ENCODE peak calls at places on chromosomes 5 and 9, in six cellular contexts. One of them, this sample, is unnamed.
A peak's percentile ranks its signal among the peaks of the same experiment; 100 is the strongest.

GRCh38 chr9:112245126-112245525 is 70.0 kb upstream of the SUSD1 start:
- DNase-seq in H9: no peak
- DNase-seq in A172: no peak
- DNase-seq in T47D: peak; percentile 38
- DNase-seq in T-cell: no peak
- DNase-seq in ACHN: no peak
- DNase-seq in this sample: no peak

GRCh38 chr5:150778103-150778516 is 447 bp upstream of the SMIM3 start:
- DNase-seq in T47D: peak; percentile 44
- DNase-seq in T-cell: no peak
- DNase-seq in A172: peak; percentile 72
- DNase-seq in ACHN: no peak
- DNase-seq in H9: no peak
- DNase-seq in this sample: peak; percentile 26

GRCh38 chr5:34585601-34586104 is 70.5 kb upstream of the RAI14 start:
- DNase-seq in ACHN: no peak
- DNase-seq in T-cell: no peak
- DNase-seq in H9: no peak
- DNase-seq in T47D: peak; percentile 64
- DNase-seq in A172: no peak
- DNase-seq in this sample: no peak

GRCh38 chr9:116718111-116718510 is 31.0 kb downstream of the TRIM32 start:
- DNase-seq in ACHN: no peak
- DNase-seq in H9: no peak
- DNase-seq in T-cell: no peak
- DNase-seq in T47D: no peak
- DNase-seq in A172: no peak
- DNase-seq in this sample: no peak

GRCh38 chr5:145509336-145510150 is 325.6 kb downstream of the PRELID2 start:
- DNase-seq in H9: no peak
- DNase-seq in ACHN: no peak
- DNase-seq in A172: no peak
- DNase-seq in T-cell: no peak
- DNase-seq in T47D: no peak
- DNase-seq in this sample: no peak

GRCh38 chr5:54986269-54986654 is 869 bp upstream of the ESM1 start:
- DNase-seq in T47D: no peak
- DNase-seq in T-cell: no peak
- DNase-seq in H9: no peak
- DNase-seq in A172: peak; percentile 30
- DNase-seq in ACHN: no peak
- DNase-seq in this sample: no peak

GRCh38 chr9:130766904-130767262 is 68.2 kb upstream of the ABL1 start:
- DNase-seq in H9: no peak
- DNase-seq in A172: no peak
- DNase-seq in T-cell: no peak
- DNase-seq in ACHN: no peak
- DNase-seq in T47D: no peak
- DNase-seq in this sample: no peak

GRCh38 chr9:132582276-132582785 is at the start of gene BARHL1:
- DNase-seq in T-cell: no peak
- DNase-seq in H9: no peak
- DNase-seq in A172: no peak
- DNase-seq in ACHN: no peak
- DNase-seq in T47D: no peak
- DNase-seq in this sample: no peak

GRCh38 chr5:15601274-15601673 is 101.3 kb downstream of the FBXL7 start:
- DNase-seq in A172: no peak
- DNase-seq in ACHN: no peak
- DNase-seq in H9: no peak
- DNase-seq in T47D: no peak
- DNase-seq in T-cell: no peak
- DNase-seq in this sample: no peak

GRCh38 chr5:167576126-167576525 is 715.3 kb upstream of the WWC1 start:
- DNase-seq in T-cell: no peak
- DNase-seq in A172: no peak
- DNase-seq in T47D: no peak
- DNase-seq in H9: no peak
- DNase-seq in ACHN: peak; percentile 1
- DNase-seq in this sample: no peak

GRCh38 chr5:106940986-106941385 is 729.8 kb downstream of the EFNA5 start:
- DNase-seq in A172: peak; percentile 37
- DNase-seq in H9: no peak
- DNase-seq in T47D: no peak
- DNase-seq in ACHN: no peak
- DNase-seq in T-cell: no peak
- DNase-seq in this sample: no peak

GRCh38 chr5:76622973-76623596 is at the start of gene F2RL2:
- DNase-seq in A172: peak; percentile 78
- DNase-seq in H9: peak; percentile 49
- DNase-seq in ACHN: peak; percentile 73
- DNase-seq in T-cell: no peak
- DNase-seq in T47D: no peak
- DNase-seq in this sample: no peak

GRCh38 chr9:130301483-130302286 is 36.1 kb downstream of the HMCN2 start:
- DNase-seq in H9: no peak
- DNase-seq in T-cell: no peak
- DNase-seq in T47D: no peak
- DNase-seq in ACHN: no peak
- DNase-seq in A172: peak; percentile 6
- DNase-seq in this sample: no peak

This sample was measured in SW480.